ENCODE peak calls at places on chromosomes 1 and 21, in six cellular contexts. O is fibroblast of the conjunctiva; C is activated B cell treated with CpG ODN at 0.5 μM for 24 hours; G is activated CD4-positive, alpha-beta T cell treated with anti-CD3 and anti-CD28 coated beads, Interleukin-2, amount 50 U/mL, for 48 hours; M is mesothelial cell of epicardium; Y is naive thymus-derived CD8-positive, alpha-beta T cell. J is an unnamed sample.

GRCh38 chr1:197745911-197746310 is 29.4 kb downstream of the DENND1B start:
- DNase-seq in O (no peak), C (no peak), G (no peak), M (no peak), Y (no peak), J (no peak)

GRCh38 chr1:41380979-41381690 is 19.9 kb downstream of the FOXO6 start:
- DNase-seq in O (no peak), C (no peak), G (no peak), M (peak; percentile 68), Y (no peak), J (no peak)

GRCh38 chr1:113456967-113457366 is 66.7 kb downstream of the MAGI3 start:
- DNase-seq in O (peak; percentile 89), C (no peak), G (no peak), M (no peak), Y (no peak), J (peak; percentile 91)

GRCh38 chr1:86774305-86775304 is 70.2 kb downstream of the SH3GLB1 start:
- DNase-seq in O (peak; percentile 90), C (no peak), G (peak; percentile 64), M (no peak), Y (no peak), J (peak; percentile 96)

GRCh38 chr1:64956241-64956640 is 10.1 kb downstream of the JAK1 start:
- DNase-seq in O (peak; percentile 47), C (no peak), G (peak; percentile 48), M (no peak), Y (no peak), J (peak; percentile 75)

GRCh38 chr21:29378814-29379213 is 80.1 kb downstream of the BACH1 start:
- DNase-seq in O (peak; percentile 55), C (no peak), G (no peak), M (no peak), Y (no peak), J (no peak)

GRCh38 chr1:238252033-238252802 is 361.5 kb upstream of the ZP4 start:
- DNase-seq in O (peak; percentile 20), C (no peak), G (peak; percentile 45), M (no peak), Y (peak; percentile 4), J (peak; percentile 76)

GRCh38 chr1:174308604-174309003 is 139.2 kb upstream of the GPR52 start:
- DNase-seq in O (no peak), C (no peak), G (no peak), M (no peak), Y (no peak), J (no peak)

GRCh38 chr1:74005533-74005932 is 192.4 kb downstream of the LRRIQ3 start:
- DNase-seq in O (no peak), C (no peak), G (no peak), M (no peak), Y (no peak), J (no peak)

GRCh38 chr1:248853023-248853422 is 5.9 kb downstream of the ZNF692 start:
- DNase-seq in O (peak; percentile 39), C (no peak), G (no peak), M (no peak), Y (no peak), J (no peak)

J was measured in kidney tubule cell.